ENCODE peak calls at places on chromosomes 7 and 10, in six cellular contexts. S, L, Z, G, W and Q are unnamed samples.

GRCh38 chr7:127675716-127676115 is 23.7 kb downstream of the SND1 start:
- DNase-seq in S (no peak), L (no peak), Z (no peak), G (no peak), W (no peak), Q (no peak)

GRCh38 chr7:73858807-73859206 is 2.2 kb upstream of the TMEM270 start:
- DNase-seq in S (no peak), L (no peak), Z (no peak), G (no peak), W (no peak), Q (no peak)

GRCh38 chr10:31413325-31413724 is 94.3 kb downstream of the ZEB1 start:
- DNase-seq in S (no peak), L (no peak), Z (no peak), G (no peak), W (no peak), Q (no peak)

GRCh38 chr7:139675127-139676110 is 102.4 kb downstream of the HIPK2 start:
- DNase-seq in S (no peak), L (no peak), Z (no peak), G (no peak), W (no peak), Q (no peak)

GRCh38 chr10:110898391-110898790 is 20.6 kb downstream of the BBIP1 start:
- DNase-seq in S (no peak), L (no peak), Z (no peak), G (no peak), W (no peak), Q (no peak)

GRCh38 chr7:30206466-30206865 is 71.7 kb downstream of the MTURN start:
- DNase-seq in S (no peak), L (no peak), Z (no peak), G (peak), W (no peak), Q (no peak)

GRCh38 chr7:47535033-47535703 is 46.7 kb downstream of the TNS3 start:
- DNase-seq in S (no peak), L (no peak), Z (no peak), G (peak), W (no peak), Q (no peak)

GRCh38 chr10:23461557-23461956 is 22.7 kb downstream of the OTUD1 start:
- DNase-seq in S (no peak), L (no peak), Z (no peak), G (no peak), W (no peak), Q (no peak)

GRCh38 chr10:119350529-119351001 is 143.2 kb downstream of the GRK5 start:
- DNase-seq in S (no peak), L (no peak), Z (no peak), G (no peak), W (no peak), Q (no peak)

GRCh38 chr10:11828682-11829284 is 5.6 kb downstream of the PROSER2 start:
- DNase-seq in S (no peak), L (no peak), Z (no peak), G (no peak), W (no peak), Q (no peak)

GRCh38 chr10:26407406-26407969 is 30.7 kb upstream of the APBB1IP start:
- DNase-seq in S (no peak), L (no peak), Z (no peak), G (no peak), W (no peak), Q (no peak)

GRCh38 chr10:804787-805634 is 115.5 kb upstream of the DIP2C start:
- DNase-seq in S (no peak), L (no peak), Z (no peak), G (no peak), W (no peak), Q (no peak)

GRCh38 chr7:50596484-50596883 is 31.3 kb upstream of the DDC start:
- DNase-seq in S (no peak), L (no peak), Z (no peak), G (no peak), W (no peak), Q (no peak)

GRCh38 chr10:118042827-118043242 is 3.9 kb downstream of the RAB11FIP2 start:
- DNase-seq in S (no peak), L (no peak), Z (no peak), G (no peak), W (no peak), Q (no peak)

GRCh38 chr10:97687785-97688781 is 1.0 kb upstream of the AVPI1 start:
- DNase-seq in S (no peak), L (no peak), Z (no peak), G (no peak), W (no peak), Q (peak)

GRCh38 chr10:35355971-35356724 is 19.8 kb downstream of the CCNY start:
- DNase-seq in S (no peak), L (no peak), Z (no peak), G (no peak), W (no peak), Q (no peak)

GRCh38 chr10:121527690-121528089 is 70.6 kb downstream of the FGFR2 start:
- DNase-seq in S (no peak), L (no peak), Z (no peak), G (no peak), W (peak), Q (no peak)

GRCh38 chr10:88849224-88849623 is 2.4 kb downstream of the ANKRD22 start:
- DNase-seq in S (no peak), L (no peak), Z (no peak), G (no peak), W (no peak), Q (no peak)

GRCh38 chr7:118870187-118870586 is 645.7 kb downstream of the ANKRD7 start:
- DNase-seq in S (peak), L (no peak), Z (no peak), G (no peak), W (no peak), Q (no peak)

GRCh38 chr7:7103343-7104313 is 78.7 kb upstream of the C1GALT1 start:
- DNase-seq in S (peak), L (no peak), Z (no peak), G (peak), W (no peak), Q (no peak)

DNA sequence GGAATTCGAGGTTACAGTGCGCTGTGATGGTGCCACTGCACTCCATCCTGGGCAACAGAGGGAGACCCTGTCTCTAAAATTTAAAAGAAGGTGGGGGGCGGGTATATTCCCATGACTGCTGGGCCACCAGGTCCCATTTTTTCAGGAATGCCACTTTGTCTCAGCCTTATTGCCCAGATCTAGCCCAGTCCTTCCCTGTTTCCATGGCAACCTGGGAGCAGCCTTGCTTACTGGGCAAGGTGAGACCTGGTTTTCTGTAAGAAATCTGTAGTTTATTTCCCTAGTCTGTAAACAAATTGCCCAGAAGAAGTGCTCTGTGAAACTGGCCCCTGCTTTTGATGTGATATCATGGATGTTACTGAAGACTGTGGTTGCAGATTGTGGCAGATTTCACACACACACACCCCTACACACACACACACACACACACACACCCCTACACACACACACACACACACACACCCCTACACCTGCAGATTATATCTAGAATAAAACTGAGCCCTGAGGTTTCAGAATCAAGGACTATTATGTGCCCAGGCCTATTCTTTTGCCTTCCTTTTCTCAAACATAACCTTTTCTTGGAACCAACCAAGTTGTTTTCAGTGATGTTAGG is 19.6 kb downstream of the OGDH start:
- DNase-seq in S (no peak), L (no peak), Z (no peak), G (peak), W (no peak), Q (no peak)
- H3K27ac ChIP-seq in S (no peak), L (no peak), Z (peak), G (no peak), W (no peak), Q (no peak)

GRCh38 chr7:155609185-155609584 is 35.3 kb upstream of the RBM33 start:
- DNase-seq in S (no peak), L (no peak), Z (no peak), G (no peak), W (no peak), Q (no peak)
- H3K27ac ChIP-seq in S (no peak), L (no peak), Z (no peak), G (no peak), W (no peak), Q (no peak)

DNA sequence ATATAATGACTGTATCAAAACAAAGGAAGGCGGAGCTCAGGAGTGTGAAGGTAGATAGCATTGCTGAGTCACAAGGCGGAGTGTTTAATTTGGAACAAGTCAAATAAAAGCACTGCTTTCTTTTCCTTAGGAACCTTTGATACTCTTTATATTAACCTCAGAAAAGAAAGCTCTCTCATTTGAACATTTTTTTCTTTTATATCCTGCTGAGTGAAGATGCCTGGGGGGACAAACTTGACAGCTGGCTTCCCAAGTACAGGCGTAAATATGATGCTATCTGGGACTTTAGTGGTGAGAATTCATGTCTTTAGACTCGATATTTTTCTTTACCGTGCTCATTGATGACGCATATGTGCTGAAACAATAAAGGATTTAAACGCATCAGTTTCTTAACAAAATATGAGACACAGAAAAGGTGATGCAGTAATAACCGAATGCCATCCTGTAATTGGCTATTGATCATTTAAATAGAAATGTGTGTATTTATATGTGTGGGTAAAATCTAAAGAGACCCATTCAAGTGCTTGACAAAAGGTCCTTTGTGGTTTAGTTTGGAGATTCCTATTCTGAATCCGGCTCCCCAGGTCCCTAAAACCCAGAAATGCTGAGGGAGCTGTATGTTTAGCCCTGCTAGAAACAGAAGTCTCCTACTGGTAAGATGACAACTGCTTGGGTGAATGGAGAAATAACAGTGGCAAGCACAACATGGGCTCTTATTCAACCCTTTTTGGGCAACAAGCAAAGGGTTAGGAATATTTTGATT is 102.7 kb downstream of the PRTFDC1 start:
- DNase-seq in S (no peak), L (no peak), Z (no peak), G (peak), W (no peak), Q (no peak)
- H3K27ac ChIP-seq in S (no peak), L (no peak), Z (no peak), G (peak), W (peak), Q (no peak)

GRCh38 chr10:69345890-69346474 is 67.7 kb downstream of the HK1 start:
- DNase-seq in S (no peak), L (no peak), Z (no peak), G (no peak), W (no peak), Q (no peak)

GRCh38 chr10:69344591-69345244 is 66.4 kb downstream of the HK1 start:
- DNase-seq in S (peak), L (no peak), Z (no peak), G (no peak), W (no peak), Q (no peak)

GRCh38 chr10:69345402-69345801 is 67.1 kb downstream of the HK1 start:
- DNase-seq in S (peak), L (peak), Z (no peak), G (no peak), W (no peak), Q (no peak)

GRCh38 chr10:69346776-69347175 is 68.5 kb downstream of the HK1 start:
- DNase-seq in S (no peak), L (no peak), Z (no peak), G (no peak), W (no peak), Q (no peak)

GRCh38 chr10:69343905-69344304 is 65.6 kb downstream of the HK1 start:
- DNase-seq in S (no peak), L (no peak), Z (no peak), G (no peak), W (no peak), Q (no peak)
- H3K27ac ChIP-seq in S (peak), L (peak), Z (no peak), G (no peak), W (no peak), Q (no peak)

DNA sequence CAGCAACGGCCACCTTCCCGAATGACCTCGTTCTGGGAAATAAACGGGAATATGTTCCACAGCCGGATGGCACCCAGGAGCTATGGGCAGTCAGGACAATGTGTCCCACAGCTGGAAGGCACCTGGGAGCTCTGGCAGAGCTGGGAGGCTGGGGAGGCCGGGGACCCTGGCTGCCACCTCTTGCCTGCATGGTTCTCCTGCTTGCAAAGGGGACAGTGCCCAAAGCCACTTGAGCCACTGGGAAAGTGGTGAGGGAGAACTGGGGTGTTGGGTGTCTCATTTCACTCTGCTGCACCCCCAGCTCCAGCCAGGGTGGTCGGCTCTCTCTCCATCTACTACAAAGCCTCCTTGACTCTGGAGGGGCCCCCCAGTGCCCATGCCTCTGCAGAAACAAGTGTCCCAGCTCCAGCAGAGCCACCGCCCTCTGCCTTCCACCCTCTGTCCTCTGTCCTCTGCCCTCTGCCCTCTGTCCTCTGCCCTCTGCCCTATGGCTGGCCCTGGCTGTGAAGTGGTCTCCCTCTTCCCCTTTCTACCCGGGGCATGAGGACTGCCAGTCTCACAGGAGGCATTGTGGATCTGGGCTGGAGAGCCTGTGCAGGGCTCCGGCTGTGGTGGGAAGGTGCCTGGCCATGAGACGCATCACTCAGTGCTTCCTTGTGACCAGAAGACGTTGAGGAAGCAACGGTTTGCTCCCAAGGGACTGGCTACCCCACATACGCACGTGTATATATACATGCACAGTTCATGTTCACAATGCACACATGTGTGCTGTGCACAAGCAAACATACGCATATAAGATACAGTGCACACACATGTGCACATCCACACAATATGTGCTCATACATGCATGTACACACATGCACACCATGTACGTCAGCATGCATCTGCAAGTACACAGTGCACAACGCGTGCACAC is 21.5 kb upstream of the INPP5A start:
- DNase-seq in S (no peak), L (no peak), Z (no peak), G (no peak), W (no peak), Q (no peak)
- H3K27ac ChIP-seq in S (no peak), L (peak), Z (peak), G (peak), W (no peak), Q (peak)

GRCh38 chr10:123883921-123884320 is 7.7 kb downstream of the CPXM2 start:
- DNase-seq in S (no peak), L (no peak), Z (no peak), G (no peak), W (no peak), Q (no peak)

GRCh38 chr10:123882681-123883445 is 8.7 kb downstream of the CPXM2 start:
- DNase-seq in S (no peak), L (no peak), Z (no peak), G (no peak), W (no peak), Q (no peak)

GRCh38 chr10:123885406-123886164 is 6.0 kb downstream of the CPXM2 start:
- DNase-seq in S (no peak), L (no peak), Z (no peak), G (no peak), W (no peak), Q (no peak)

GRCh38 chr10:123884907-123885381 is 6.7 kb downstream of the CPXM2 start:
- DNase-seq in S (no peak), L (no peak), Z (no peak), G (no peak), W (no peak), Q (no peak)

DNA sequence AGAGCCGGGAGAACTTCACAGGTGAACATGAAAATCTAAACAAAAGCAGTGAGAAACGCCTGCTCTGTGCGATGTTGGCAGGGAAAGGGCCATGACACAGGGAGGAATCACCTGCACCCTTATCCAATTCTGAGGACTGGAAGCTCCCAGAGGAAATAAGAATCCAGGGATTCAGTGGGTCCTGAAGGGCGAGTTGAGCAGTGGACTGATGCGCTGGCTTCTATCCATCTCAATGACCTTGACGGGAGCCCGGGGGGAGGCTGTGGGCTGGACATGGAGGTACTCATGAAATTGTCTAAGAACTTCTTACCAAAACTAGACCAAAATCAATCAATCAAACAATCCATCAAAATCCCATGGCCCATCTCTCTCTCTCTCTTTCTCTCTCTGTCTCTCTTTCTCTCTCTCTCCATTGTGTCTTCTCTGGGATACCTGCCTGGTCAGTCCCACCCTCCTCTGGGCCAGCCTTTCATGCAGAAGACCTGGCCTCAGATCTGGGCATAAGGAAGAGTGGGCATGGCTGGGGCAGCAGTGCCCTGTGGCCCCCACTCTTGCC is 7.2 kb downstream of the CPXM2 start:
- DNase-seq in S (no peak), L (no peak), Z (no peak), G (no peak), W (no peak), Q (no peak)
- H3K27ac ChIP-seq in S (no peak), L (no peak), Z (no peak), G (no peak), W (no peak), Q (no peak)

DNA sequence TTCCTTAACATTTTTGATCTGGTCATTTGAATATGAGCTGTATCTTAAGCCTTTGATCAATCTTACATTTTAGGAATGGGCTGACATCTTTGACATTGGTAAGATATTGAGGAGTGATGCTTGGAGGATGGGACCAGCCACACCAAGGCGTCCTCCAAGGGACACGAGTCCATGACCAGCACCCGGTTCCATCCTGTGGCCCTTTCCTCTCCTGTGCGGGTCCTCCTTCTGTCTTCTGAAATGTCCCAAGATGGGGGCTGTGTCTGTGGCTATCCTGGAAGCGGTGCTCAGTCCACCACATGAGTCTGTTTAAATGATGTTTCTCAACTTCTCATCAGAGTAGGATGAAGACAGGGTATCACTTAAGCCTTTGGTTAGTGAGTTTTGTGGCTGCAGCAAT is 67.3 kb upstream of the SHH start:
- DNase-seq in S (no peak), L (no peak), Z (no peak), G (no peak), W (no peak), Q (no peak)
- H3K27ac ChIP-seq in S (no peak), L (no peak), Z (no peak), G (no peak), W (no peak), Q (no peak)

DNA sequence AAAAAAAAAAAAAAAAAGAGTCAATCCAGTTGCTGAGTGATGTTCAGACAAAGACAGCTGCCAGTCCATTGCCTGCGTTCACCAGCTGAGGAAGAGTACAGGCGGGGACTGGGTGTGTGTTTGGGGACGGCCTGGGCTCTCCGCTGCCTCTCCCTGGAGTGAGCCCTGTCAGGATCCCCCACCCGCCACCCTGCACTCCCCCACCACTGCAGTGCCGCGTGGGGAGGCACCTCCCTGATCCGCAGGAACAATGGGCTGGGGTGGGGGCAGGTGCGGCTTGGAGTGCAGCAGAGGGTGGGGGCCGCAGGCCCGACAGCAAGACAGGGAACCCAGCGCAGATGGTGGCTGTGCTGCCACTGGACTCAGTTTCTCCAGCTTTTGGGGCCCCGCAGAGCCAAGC is 1.4 kb downstream of the HSPA12A start:
- DNase-seq in S (no peak), L (no peak), Z (no peak), G (no peak), W (peak), Q (no peak)
- H3K27ac ChIP-seq in S (no peak), L (no peak), Z (peak), G (no peak), W (peak), Q (no peak)

DNA sequence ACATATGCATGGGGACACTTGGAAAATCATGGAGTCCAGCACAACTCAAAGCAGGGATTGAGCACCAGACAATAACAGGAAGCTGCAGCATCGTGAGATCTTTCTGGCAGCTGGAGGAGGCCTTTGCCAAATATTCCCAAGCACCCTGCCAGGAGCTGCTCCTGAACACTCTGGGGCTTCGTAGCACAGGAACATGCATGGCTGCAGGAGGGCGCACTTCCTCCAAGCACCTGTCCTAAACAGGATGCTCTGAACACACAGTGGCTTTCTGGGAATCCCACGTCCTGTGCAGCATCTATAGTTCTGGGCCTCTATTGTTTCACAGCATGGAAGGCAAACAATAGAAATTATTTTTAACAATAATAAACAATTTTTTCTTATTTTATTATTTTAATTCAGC is 4.1 kb downstream of the ABLIM1 start:
- DNase-seq in S (no peak), L (no peak), Z (peak), G (no peak), W (no peak), Q (no peak)
- H3K27ac ChIP-seq in S (no peak), L (no peak), Z (peak), G (no peak), W (no peak), Q (no peak)

GRCh38 chr10:63236113-63236935 is 103.2 kb downstream of the NRBF2 start:
- DNase-seq in S (no peak), L (no peak), Z (no peak), G (peak), W (no peak), Q (no peak)
- H3K27ac ChIP-seq in S (peak), L (peak), Z (peak), G (peak), W (no peak), Q (peak)